ENCODE peak calls at places on chromosomes 6 and 20, in nine cellular contexts. One of them, this sample, is unnamed. For H3K27me3, the result is how much of the 10 kb centered on the place peaks cover.

GRCh38 chr6:64732888-64733287 is 974.1 kb downstream of the EYS start:
- DNase-seq in dorsolateral prefrontal cortex: no peak
- DNase-seq in upper lobe of left lung: no peak
- DNase-seq in right atrium auricular region: no peak
- DNase-seq in PC-3: peak
- DNase-seq in HL-60: no peak
- DNase-seq in stomach: no peak
- DNase-seq in heart right ventricle: no peak
- DNase-seq in neural progenitor cell: peak
- DNase-seq in this sample: no peak

GRCh38 chr20:695165-695866 is 19.7 kb upstream of the SCRT2 start:
- DNase-seq in stomach: no peak
- DNase-seq in right atrium auricular region: no peak
- DNase-seq in PC-3: no peak
- DNase-seq in HL-60: no peak
- DNase-seq in neural progenitor cell: no peak
- DNase-seq in upper lobe of left lung: no peak
- DNase-seq in dorsolateral prefrontal cortex: no peak
- DNase-seq in heart right ventricle: no peak
- DNase-seq in this sample: no peak

GRCh38 chr20:313948-314347 is 11.4 kb upstream of the SOX12 start:
- DNase-seq in dorsolateral prefrontal cortex: no peak
- DNase-seq in stomach: no peak
- DNase-seq in HL-60: no peak
- DNase-seq in PC-3: peak
- DNase-seq in heart right ventricle: no peak
- DNase-seq in right atrium auricular region: no peak
- DNase-seq in upper lobe of left lung: no peak
- DNase-seq in neural progenitor cell: no peak
- DNase-seq in this sample: no peak

GRCh38 chr20:30912006-30912660 is 345.3 kb upstream of the DEFB115 start:
- DNase-seq in right atrium auricular region: no peak
- DNase-seq in upper lobe of left lung: no peak
- DNase-seq in HL-60: no peak
- DNase-seq in dorsolateral prefrontal cortex: no peak
- DNase-seq in PC-3: no peak
- DNase-seq in stomach: no peak
- DNase-seq in neural progenitor cell: peak
- DNase-seq in heart right ventricle: no peak
- DNase-seq in this sample: no peak

GRCh38 chr6:111162504-111162903 is 75.2 kb downstream of the SLC16A10 start:
- DNase-seq in upper lobe of left lung: no peak
- DNase-seq in right atrium auricular region: no peak
- DNase-seq in neural progenitor cell: no peak
- DNase-seq in dorsolateral prefrontal cortex: no peak
- DNase-seq in heart right ventricle: no peak
- DNase-seq in PC-3: no peak
- DNase-seq in HL-60: no peak
- DNase-seq in stomach: no peak
- DNase-seq in this sample: no peak

GRCh38 chr6:139240161-139241010 is 51.4 kb downstream of the TXLNB start:
- DNase-seq in PC-3: peak
- DNase-seq in right atrium auricular region: no peak
- DNase-seq in upper lobe of left lung: peak
- DNase-seq in dorsolateral prefrontal cortex: no peak
- DNase-seq in stomach: peak
- DNase-seq in HL-60: no peak
- DNase-seq in neural progenitor cell: no peak
- DNase-seq in heart right ventricle: no peak
- DNase-seq in this sample: no peak

GRCh38 chr6:132934496-132934895 is 120.1 kb downstream of the RPS12 start:
- DNase-seq in stomach: no peak
- DNase-seq in neural progenitor cell: no peak
- DNase-seq in dorsolateral prefrontal cortex: no peak
- DNase-seq in upper lobe of left lung: no peak
- DNase-seq in HL-60: no peak
- DNase-seq in PC-3: no peak
- DNase-seq in right atrium auricular region: no peak
- DNase-seq in heart right ventricle: no peak
- DNase-seq in this sample: no peak

GRCh38 chr6:108616544-108616943 is 55.8 kb downstream of the FOXO3 start:
- DNase-seq in dorsolateral prefrontal cortex: no peak
- DNase-seq in upper lobe of left lung: no peak
- DNase-seq in stomach: no peak
- DNase-seq in HL-60: no peak
- DNase-seq in PC-3: no peak
- DNase-seq in heart right ventricle: no peak
- DNase-seq in neural progenitor cell: no peak
- DNase-seq in right atrium auricular region: no peak
- DNase-seq in this sample: no peak

GRCh38 chr6:20575125-20575524 is 40.9 kb downstream of the CDKAL1 start:
- DNase-seq in heart right ventricle: no peak
- DNase-seq in HL-60: no peak
- DNase-seq in stomach: no peak
- DNase-seq in PC-3: no peak
- DNase-seq in upper lobe of left lung: no peak
- DNase-seq in right atrium auricular region: no peak
- DNase-seq in dorsolateral prefrontal cortex: no peak
- DNase-seq in neural progenitor cell: no peak
- DNase-seq in this sample: no peak

GRCh38 chr20:8082999-8083398 is 49.1 kb upstream of the PLCB1 start:
- DNase-seq in neural progenitor cell: no peak
- DNase-seq in stomach: no peak
- DNase-seq in HL-60: peak
- DNase-seq in PC-3: no peak
- DNase-seq in heart right ventricle: peak
- DNase-seq in upper lobe of left lung: no peak
- DNase-seq in right atrium auricular region: no peak
- DNase-seq in dorsolateral prefrontal cortex: no peak
- DNase-seq in this sample: peak

DNA sequence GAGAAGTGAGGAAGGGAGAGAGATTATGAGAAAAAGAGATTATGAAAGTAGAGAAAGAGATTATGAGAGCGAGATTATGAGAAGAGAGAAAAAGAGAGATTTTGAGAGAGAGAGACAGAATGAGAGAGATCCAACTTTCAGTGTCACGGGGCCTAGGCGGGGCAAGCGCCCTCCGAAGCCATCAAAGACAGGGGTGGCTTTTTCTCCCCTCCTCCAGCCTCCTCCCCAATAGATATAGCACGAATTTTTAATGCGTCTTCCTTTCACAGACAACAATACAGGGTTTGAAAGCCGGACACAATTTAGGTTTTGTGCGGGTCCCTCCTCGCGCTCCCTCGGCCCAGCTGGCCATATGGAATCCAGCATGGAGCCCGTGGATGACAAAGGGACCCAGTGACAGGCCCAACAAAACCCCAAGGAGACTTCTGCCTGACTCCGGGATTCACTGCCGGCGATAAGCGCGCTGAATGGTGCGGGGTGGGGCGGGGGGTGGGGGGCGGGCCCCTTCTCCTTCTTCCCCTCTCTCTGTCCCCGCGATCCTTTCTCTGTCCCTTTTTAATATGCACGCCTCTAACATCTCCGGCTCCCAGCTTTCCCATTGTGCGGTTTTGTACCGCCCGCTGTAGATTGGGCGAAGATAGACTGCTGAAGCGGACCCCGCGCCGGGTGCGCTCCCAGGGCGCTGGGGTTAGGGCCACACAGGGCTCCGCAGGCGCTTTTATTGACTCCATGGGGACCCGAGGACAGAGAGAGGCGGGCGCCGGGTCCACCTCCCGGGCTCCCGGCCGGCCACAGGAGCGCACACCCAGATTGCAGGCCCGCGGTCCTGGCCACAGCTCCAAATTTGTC is 5.4 kb downstream of the NKX2-2 start:
- DNase-seq in right atrium auricular region: no peak
- DNase-seq in heart right ventricle: no peak
- DNase-seq in neural progenitor cell: peak
- DNase-seq in HL-60: no peak
- DNase-seq in stomach: no peak
- DNase-seq in dorsolateral prefrontal cortex: no peak
- DNase-seq in upper lobe of left lung: no peak
- DNase-seq in PC-3: no peak
- DNase-seq in this sample: no peak
- H3K27me3 ChIP-seq in right atrium auricular region: under half
- H3K27me3 ChIP-seq in heart right ventricle: half or more
- H3K27me3 ChIP-seq in neural progenitor cell: half or more
- H3K27me3 ChIP-seq in HL-60: half or more
- H3K27me3 ChIP-seq in stomach: half or more
- H3K27me3 ChIP-seq in dorsolateral prefrontal cortex: half or more
- H3K27me3 ChIP-seq in upper lobe of left lung: half or more
- H3K27me3 ChIP-seq in PC-3: half or more
- H3K27me3 ChIP-seq in this sample: half or more

GRCh38 chr6:41559655-41560439 is 13.7 kb downstream of the FOXP4 start:
- DNase-seq in HL-60: no peak
- DNase-seq in heart right ventricle: no peak
- DNase-seq in upper lobe of left lung: no peak
- DNase-seq in neural progenitor cell: no peak
- DNase-seq in PC-3: no peak
- DNase-seq in right atrium auricular region: no peak
- DNase-seq in dorsolateral prefrontal cortex: no peak
- DNase-seq in stomach: no peak
- DNase-seq in this sample: peak
- H3K4me3 ChIP-seq in HL-60: no peak
- H3K4me3 ChIP-seq in heart right ventricle: peak
- H3K4me3 ChIP-seq in upper lobe of left lung: peak
- H3K4me3 ChIP-seq in neural progenitor cell: peak
- H3K4me3 ChIP-seq in PC-3: no peak
- H3K4me3 ChIP-seq in right atrium auricular region: peak
- H3K4me3 ChIP-seq in dorsolateral prefrontal cortex: peak
- H3K4me3 ChIP-seq in stomach: peak
- H3K4me3 ChIP-seq in this sample: peak

GRCh38 chr20:45465492-45466266 is 3.9 kb upstream of the WFDC2 start:
- DNase-seq in dorsolateral prefrontal cortex: no peak
- DNase-seq in right atrium auricular region: no peak
- DNase-seq in PC-3: no peak
- DNase-seq in heart right ventricle: no peak
- DNase-seq in neural progenitor cell: no peak
- DNase-seq in stomach: no peak
- DNase-seq in upper lobe of left lung: no peak
- DNase-seq in HL-60: no peak
- DNase-seq in this sample: no peak
- H3K27me3 ChIP-seq in dorsolateral prefrontal cortex: under half
- H3K27me3 ChIP-seq in right atrium auricular region: under half
- H3K27me3 ChIP-seq in PC-3: under half
- H3K27me3 ChIP-seq in heart right ventricle: half or more
- H3K27me3 ChIP-seq in neural progenitor cell: half or more
- H3K27me3 ChIP-seq in stomach: under half
- H3K27me3 ChIP-seq in upper lobe of left lung: under half
- H3K27me3 ChIP-seq in HL-60: under half
- H3K27me3 ChIP-seq in this sample: under half

GRCh38 chr6:162409986-162410715 is 317.4 kb downstream of the PRKN start:
- DNase-seq in stomach: no peak
- DNase-seq in PC-3: no peak
- DNase-seq in HL-60: no peak
- DNase-seq in heart right ventricle: no peak
- DNase-seq in dorsolateral prefrontal cortex: no peak
- DNase-seq in neural progenitor cell: peak
- DNase-seq in right atrium auricular region: no peak
- DNase-seq in upper lobe of left lung: no peak
- DNase-seq in this sample: no peak
- H3K4me3 ChIP-seq in stomach: no peak
- H3K4me3 ChIP-seq in PC-3: no peak
- H3K4me3 ChIP-seq in HL-60: no peak
- H3K4me3 ChIP-seq in heart right ventricle: no peak
- H3K4me3 ChIP-seq in dorsolateral prefrontal cortex: peak
- H3K4me3 ChIP-seq in neural progenitor cell: peak
- H3K4me3 ChIP-seq in right atrium auricular region: no peak
- H3K4me3 ChIP-seq in upper lobe of left lung: no peak
- H3K4me3 ChIP-seq in this sample: no peak

This sample was measured in uterus.